ENCODE peak calls at places on chromosomes 16 and 17, in five cellular contexts. One of them, this sample, is unnamed.

GRCh38 chr16:4488486-4488967 is 12.3 kb downstream of the HMOX2 start:
- DNase-seq in mucosa of gallbladder: no peak
- DNase-seq in stimulated activated CD4-positive, alpha-beta T cell treated with anti-CD3 and anti-CD28 coated beads, Interleukin-12 subunit alpha, Interleukin-12 subunit beta, amount 100 ng/mL, for 4 hours: no peak
- DNase-seq in M059J: no peak
- DNase-seq in tibial artery: no peak
- DNase-seq in this sample: no peak

GRCh38 chr16:47018223-47018891 is 44.9 kb upstream of the DNAJA2 start:
- DNase-seq in mucosa of gallbladder: peak; percentile 45
- DNase-seq in stimulated activated CD4-positive, alpha-beta T cell treated with anti-CD3 and anti-CD28 coated beads, Interleukin-12 subunit alpha, Interleukin-12 subunit beta, amount 100 ng/mL, for 4 hours: peak; percentile 21
- DNase-seq in M059J: peak; percentile 54
- DNase-seq in tibial artery: no peak
- DNase-seq in this sample: no peak

GRCh38 chr16:57401943-57402640 is 2.5 kb upstream of the CCL17 start:
- DNase-seq in mucosa of gallbladder: no peak
- DNase-seq in stimulated activated CD4-positive, alpha-beta T cell treated with anti-CD3 and anti-CD28 coated beads, Interleukin-12 subunit alpha, Interleukin-12 subunit beta, amount 100 ng/mL, for 4 hours: no peak
- DNase-seq in M059J: no peak
- DNase-seq in tibial artery: no peak
- DNase-seq in this sample: no peak

GRCh38 chr16:89562027-89562599 is 1.6 kb downstream of the RPL13 start:
- DNase-seq in mucosa of gallbladder: no peak
- DNase-seq in stimulated activated CD4-positive, alpha-beta T cell treated with anti-CD3 and anti-CD28 coated beads, Interleukin-12 subunit alpha, Interleukin-12 subunit beta, amount 100 ng/mL, for 4 hours: no peak
- DNase-seq in M059J: no peak
- DNase-seq in tibial artery: no peak
- DNase-seq in this sample: no peak

GRCh38 chr17:20279631-20280030 is 187.7 kb downstream of the LGALS9B start:
- DNase-seq in mucosa of gallbladder: no peak
- DNase-seq in stimulated activated CD4-positive, alpha-beta T cell treated with anti-CD3 and anti-CD28 coated beads, Interleukin-12 subunit alpha, Interleukin-12 subunit beta, amount 100 ng/mL, for 4 hours: no peak
- DNase-seq in M059J: no peak
- DNase-seq in tibial artery: no peak
- DNase-seq in this sample: no peak

GRCh38 chr17:21113706-21114105 is 13.1 kb upstream of the DHRS7B start:
- DNase-seq in mucosa of gallbladder: no peak
- DNase-seq in stimulated activated CD4-positive, alpha-beta T cell treated with anti-CD3 and anti-CD28 coated beads, Interleukin-12 subunit alpha, Interleukin-12 subunit beta, amount 100 ng/mL, for 4 hours: no peak
- DNase-seq in M059J: no peak
- DNase-seq in tibial artery: no peak
- DNase-seq in this sample: no peak

GRCh38 chr16:72013389-72013788 is 4.8 kb downstream of the DHODH start:
- DNase-seq in mucosa of gallbladder: no peak
- DNase-seq in stimulated activated CD4-positive, alpha-beta T cell treated with anti-CD3 and anti-CD28 coated beads, Interleukin-12 subunit alpha, Interleukin-12 subunit beta, amount 100 ng/mL, for 4 hours: no peak
- DNase-seq in M059J: peak; percentile 69
- DNase-seq in tibial artery: no peak
- DNase-seq in this sample: no peak

GRCh38 chr17:31856750-31857149 is 2.3 kb downstream of the COPRS start:
- DNase-seq in mucosa of gallbladder: no peak
- DNase-seq in stimulated activated CD4-positive, alpha-beta T cell treated with anti-CD3 and anti-CD28 coated beads, Interleukin-12 subunit alpha, Interleukin-12 subunit beta, amount 100 ng/mL, for 4 hours: no peak
- DNase-seq in M059J: no peak
- DNase-seq in tibial artery: no peak
- DNase-seq in this sample: no peak

GRCh38 chr17:73427198-73427597 is 115.4 kb upstream of the CDC42EP4 start:
- DNase-seq in mucosa of gallbladder: no peak
- DNase-seq in stimulated activated CD4-positive, alpha-beta T cell treated with anti-CD3 and anti-CD28 coated beads, Interleukin-12 subunit alpha, Interleukin-12 subunit beta, amount 100 ng/mL, for 4 hours: no peak
- DNase-seq in M059J: no peak
- DNase-seq in tibial artery: no peak
- DNase-seq in this sample: no peak

GRCh38 chr16:87489434-87490045 is 3.3 kb downstream of the ZCCHC14 start:
- DNase-seq in mucosa of gallbladder: no peak
- DNase-seq in stimulated activated CD4-positive, alpha-beta T cell treated with anti-CD3 and anti-CD28 coated beads, Interleukin-12 subunit alpha, Interleukin-12 subunit beta, amount 100 ng/mL, for 4 hours: no peak
- DNase-seq in M059J: no peak
- DNase-seq in tibial artery: no peak
- DNase-seq in this sample: no peak

GRCh38 chr16:81582655-81583441 is 138.2 kb downstream of the CMIP start:
- DNase-seq in mucosa of gallbladder: no peak
- DNase-seq in stimulated activated CD4-positive, alpha-beta T cell treated with anti-CD3 and anti-CD28 coated beads, Interleukin-12 subunit alpha, Interleukin-12 subunit beta, amount 100 ng/mL, for 4 hours: no peak
- DNase-seq in M059J: no peak
- DNase-seq in tibial artery: no peak
- DNase-seq in this sample: peak; percentile 46

GRCh38 chr17:75720656-75721462 is at the start of gene ITGB4:
- DNase-seq in mucosa of gallbladder: peak; percentile 83
- DNase-seq in stimulated activated CD4-positive, alpha-beta T cell treated with anti-CD3 and anti-CD28 coated beads, Interleukin-12 subunit alpha, Interleukin-12 subunit beta, amount 100 ng/mL, for 4 hours: peak; percentile 50
- DNase-seq in M059J: peak; percentile 42
- DNase-seq in tibial artery: no peak
- DNase-seq in this sample: peak; percentile 74

GRCh38 chr16:57372372-57373116 is at the start of gene CX3CL1:
- DNase-seq in mucosa of gallbladder: peak; percentile 77
- DNase-seq in stimulated activated CD4-positive, alpha-beta T cell treated with anti-CD3 and anti-CD28 coated beads, Interleukin-12 subunit alpha, Interleukin-12 subunit beta, amount 100 ng/mL, for 4 hours: no peak
- DNase-seq in M059J: peak; percentile 80
- DNase-seq in tibial artery: peak; percentile 85
- DNase-seq in this sample: peak; percentile 37

GRCh38 chr17:37648555-37648954 is 5.3 kb upstream of the DDX52 start:
- DNase-seq in mucosa of gallbladder: no peak
- DNase-seq in stimulated activated CD4-positive, alpha-beta T cell treated with anti-CD3 and anti-CD28 coated beads, Interleukin-12 subunit alpha, Interleukin-12 subunit beta, amount 100 ng/mL, for 4 hours: no peak
- DNase-seq in M059J: peak; percentile 84
- DNase-seq in tibial artery: no peak
- DNase-seq in this sample: no peak

GRCh38 chr17:48301002-48301401 is 129.0 kb downstream of the SKAP1 start:
- DNase-seq in mucosa of gallbladder: no peak
- DNase-seq in stimulated activated CD4-positive, alpha-beta T cell treated with anti-CD3 and anti-CD28 coated beads, Interleukin-12 subunit alpha, Interleukin-12 subunit beta, amount 100 ng/mL, for 4 hours: no peak
- DNase-seq in M059J: no peak
- DNase-seq in tibial artery: no peak
- DNase-seq in this sample: no peak